ENCODE peak calls at places on chromosomes 4 and X, in nine cellular contexts. V is astrocyte of the spinal cord, G is kidney epithelial cell, B is NB4, Z is fibroblast of lung, K is fibroblast of pulmonary artery, L is mammary epithelial cell, T is IMR-90, A is uterus. W is an unnamed sample.
A peak's percentile ranks its signal among the peaks of the same experiment; 100 is the strongest.

GRCh38 chr4:141248029-141248428 is 27.3 kb downstream of the ZNF330 start:
- DNase-seq in K (peak; percentile 77), A (no peak), L (no peak), Z (peak; percentile 90), G (no peak), T (peak; percentile 71), B (peak; percentile 71), V (peak; percentile 17), W (no peak)

GRCh38 chr4:113524505-113525186 is 236.9 kb downstream of the CAMK2D start:
- DNase-seq in K (no peak), T (no peak), A (no peak), G (no peak), V (no peak), L (no peak), B (no peak), Z (no peak), W (no peak)

GRCh38 chrX:22059800-22060199 is 27.7 kb downstream of the PHEX start:
- DNase-seq in B (no peak), K (no peak), A (no peak), V (no peak), T (no peak), L (no peak), G (no peak), Z (no peak), W (no peak)

GRCh38 chr4:98659741-98660507 is 1.5 kb upstream of the TSPAN5 start:
- DNase-seq in K (peak; percentile 47), L (peak; percentile 48), A (no peak), G (no peak), Z (no peak), V (peak; percentile 37), B (peak; percentile 6), T (peak; percentile 58), W (peak; percentile 31)

GRCh38 chr4:73740353-73740778 is at the start of gene CXCL8:
- DNase-seq in V (peak; percentile 94), K (peak; percentile 96), A (no peak), G (no peak), Z (peak; percentile 82), L (peak; percentile 96), B (peak; percentile 76), T (peak; percentile 91), W (peak; percentile 70)

GRCh38 chr4:55340246-55340645 is 5.8 kb upstream of the SRD5A3 start:
- DNase-seq in B (no peak), K (peak; percentile 56), T (no peak), A (no peak), V (no peak), L (no peak), Z (no peak), G (no peak), W (no peak)

GRCh38 chr4:4860381-4860802 is 927 bp downstream of the MSX1 start:
- DNase-seq in Z (no peak), L (no peak), K (peak; percentile 31), B (peak; percentile 51), A (no peak), V (peak; percentile 37), G (no peak), T (peak; percentile 35), W (no peak)

GRCh38 chr4:78720994-78721677 is 55.0 kb upstream of the BMP2K start:
- DNase-seq in V (no peak), A (no peak), G (no peak), T (no peak), B (no peak), K (no peak), L (no peak), Z (no peak), W (no peak)

GRCh38 chrX:77788050-77788449 is 2.0 kb upstream of the ATRX start:
- DNase-seq in B (peak; percentile 46), A (no peak), V (no peak), L (no peak), Z (peak; percentile 44), K (no peak), T (peak; percentile 14), G (no peak), W (no peak)

GRCh38 chr4:73816814-73817213 is 19.7 kb upstream of the CXCL6 start:
- DNase-seq in V (peak; percentile 91), G (peak; percentile 86), T (peak; percentile 89), B (peak; percentile 29), Z (peak; percentile 88), L (peak; percentile 92), K (peak; percentile 81), A (no peak), W (peak; percentile 30)

GRCh38 chrX:2710041-2710471 is 19.0 kb downstream of the CD99 start:
- DNase-seq in V (peak; percentile 88), L (peak; percentile 92), Z (peak; percentile 74), G (no peak), T (peak; percentile 88), B (peak; percentile 56), A (no peak), K (peak; percentile 91), W (peak; percentile 60)

GRCh38 chr4:48943387-48943786 is 36.8 kb upstream of the OCIAD2 start:
- DNase-seq in L (peak; percentile 56), T (no peak), K (no peak), V (no peak), Z (no peak), G (no peak), B (no peak), A (no peak), W (peak; percentile 41)

GRCh38 chrX:118022803-118023202 is 93.8 kb downstream of the KLHL13 start:
- DNase-seq in Z (no peak), L (no peak), G (no peak), T (no peak), K (no peak), A (no peak), B (no peak), V (no peak), W (no peak)

GRCh38 chr4:181528570-181529184 is 714.5 kb upstream of the TENM3 start:
- DNase-seq in T (peak; percentile 73), B (peak; percentile 48), K (peak; percentile 73), Z (peak; percentile 80), A (no peak), L (peak; percentile 43), G (peak; percentile 19), V (peak; percentile 75), W (peak; percentile 59)

GRCh38 chr4:93199492-93199891 is 629.1 kb upstream of the ATOH1 start:
- DNase-seq in G (peak; percentile 4), L (peak; percentile 28), V (peak; percentile 61), T (peak; percentile 29), B (peak; percentile 36), Z (peak; percentile 65), A (no peak), K (peak; percentile 66), W (peak; percentile 54)

GRCh38 chr4:120869511-120870278 is 52.8 kb downstream of the PRDM5 start:
- DNase-seq in V (no peak), L (no peak), A (no peak), K (peak; percentile 25), Z (peak; percentile 50), T (peak; percentile 14), B (no peak), G (no peak), W (no peak)

GRCh38 chr4:47109379-47109778 is 78.0 kb downstream of the GABRB1 start:
- DNase-seq in K (no peak), A (no peak), V (no peak), Z (no peak), L (no peak), B (no peak), G (no peak), T (no peak), W (no peak)

GRCh38 chrX:141814213-141814857 is 23.8 kb upstream of the MAGEC3 start:
- DNase-seq in A (no peak), T (no peak), K (no peak), L (no peak), V (no peak), B (no peak), G (no peak), Z (no peak), W (no peak)

GRCh38 chrX:134158821-134159512 is 78.0 kb upstream of the CCDC160 start:
- DNase-seq in T (no peak), B (no peak), Z (no peak), A (no peak), V (peak; percentile 34), G (no peak), K (no peak), L (no peak), W (no peak)

GRCh38 chr4:26181616-26182015 is 139.2 kb upstream of the RBPJ start:
- DNase-seq in V (peak; percentile 44), T (peak; percentile 77), Z (peak; percentile 48), L (peak; percentile 1), K (no peak), G (no peak), B (no peak), A (no peak), W (no peak)

GRCh38 chr4:7653510-7654414 is 219.0 kb upstream of the PSAPL1 start:
- DNase-seq in V (no peak), B (peak; percentile 44), T (no peak), L (no peak), A (no peak), Z (no peak), K (no peak), G (no peak), W (no peak)
- TF ChIP-seq CTCF in V (peak; percentile 29), B (peak; percentile 47), T (no peak), L (no peak), A (no peak), Z (no peak), K (peak; percentile 20), G (no peak), W (no peak)

GRCh38 chr4:145605941-145606340 is 13.2 kb upstream of the MMAA start:
- DNase-seq in B (no peak), G (no peak), T (no peak), V (no peak), L (no peak), Z (no peak), K (no peak), A (no peak), W (no peak)
- TF ChIP-seq CTCF in B (no peak), G (no peak), T (no peak), V (no peak), L (no peak), Z (no peak), K (no peak), A (no peak), W (no peak)

GRCh38 chr4:13541720-13542576 is 2.4 kb downstream of the NKX3-2 start:
- DNase-seq in G (no peak), T (no peak), L (no peak), V (no peak), A (no peak), B (no peak), K (no peak), Z (no peak), W (no peak)
- TF ChIP-seq CTCF in G (peak; percentile 41), T (peak; percentile 15), L (peak; percentile 12), V (peak; percentile 30), A (peak; percentile 22), B (no peak), K (peak; percentile 30), Z (peak; percentile 17), W (peak; percentile 51)

DNA sequence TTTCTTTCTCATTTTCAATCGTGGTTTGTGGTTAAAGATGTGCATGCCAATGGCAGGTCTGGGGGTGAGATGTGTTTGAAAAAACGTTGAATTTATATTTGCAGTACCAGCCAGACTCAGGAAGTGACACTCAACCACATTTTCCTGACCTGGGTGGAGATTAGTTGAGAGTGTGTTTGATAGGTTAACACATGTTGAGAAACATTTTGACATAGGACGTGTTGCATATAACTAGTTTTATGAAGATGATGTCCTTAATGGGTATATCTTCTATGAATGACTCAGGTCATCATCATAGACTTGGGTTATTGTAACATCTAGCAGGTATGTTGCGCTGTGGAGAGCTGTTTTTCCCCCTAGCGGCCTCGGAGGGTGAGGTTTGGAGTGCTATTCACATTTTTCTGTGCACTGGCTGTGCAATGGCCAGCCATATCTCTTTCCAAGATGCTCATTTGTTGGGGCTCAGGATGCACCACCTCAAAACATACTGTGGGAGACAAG is 21.7 kb upstream of the CD38 start:
- DNase-seq in T (peak; percentile 26), G (peak; percentile 5), K (peak; percentile 32), B (peak; percentile 99), L (peak; percentile 91), Z (peak; percentile 52), A (no peak), V (peak; percentile 55), W (peak; percentile 41)
- TF ChIP-seq CTCF in T (peak; percentile 29), G (peak; percentile 14), K (peak; percentile 2), B (peak; percentile 87), L (no peak), Z (peak; percentile 24), A (no peak), V (peak; percentile 41), W (no peak)

W was measured in RWPE1.